ENCODE peak calls at places on chromosomes 6 and 20, in ten cellular contexts. J, Q, N, O, P, Z, V, R, K and I are unnamed samples.

GRCh38 chr6:154690857-154691256 is 42.4 kb upstream of the SCAF8 start:
- DNase-seq in J (no peak), Q (no peak), N (no peak), O (no peak), P (no peak), Z (no peak), V (no peak), R (no peak), K (no peak), I (no peak)

GRCh38 chr20:58570181-58570859 is 55.1 kb upstream of the APCDD1L start:
- DNase-seq in J (no peak), Q (no peak), N (no peak), O (no peak), P (no peak), Z (no peak), V (no peak), R (no peak), K (no peak), I (no peak)

GRCh38 chr6:122049341-122049740 is 350.1 kb upstream of the HSF2 start:
- DNase-seq in J (peak), Q (no peak), N (peak), O (no peak), P (peak), Z (no peak), V (no peak), R (no peak), K (no peak), I (no peak)

GRCh38 chr20:46084805-46085792 is 4.7 kb downstream of the NCOA5 start:
- DNase-seq in J (peak), Q (no peak), N (no peak), O (no peak), P (peak), Z (no peak), V (no peak), R (no peak), K (no peak), I (no peak)

GRCh38 chr6:25921525-25922203 is 8.8 kb downstream of the SLC17A2 start:
- DNase-seq in J (no peak), Q (no peak), N (no peak), O (no peak), P (no peak), Z (no peak), V (no peak), R (no peak), K (no peak), I (no peak)

GRCh38 chr6:31087494-31088089 is 24.8 kb downstream of the C6orf15 start:
- DNase-seq in J (peak), Q (peak), N (peak), O (peak), P (peak), Z (peak), V (peak), R (peak), K (peak), I (peak)

GRCh38 chr6:79466222-79466834 is 70.9 kb downstream of the LCA5 start:
- DNase-seq in J (no peak), Q (no peak), N (no peak), O (no peak), P (peak), Z (no peak), V (peak), R (no peak), K (no peak), I (no peak)

GRCh38 chr20:25219365-25219764 is 23.9 kb downstream of the ENTPD6 start:
- DNase-seq in J (no peak), Q (no peak), N (no peak), O (no peak), P (no peak), Z (no peak), V (no peak), R (no peak), K (no peak), I (no peak)